ENCODE peak calls at places on chromosome 1, in five cellular contexts. I, L, F, G and X are unnamed samples.

GRCh38 chr1:246768403-246769020 is 44.3 kb downstream of the SCCPDH start:
- DNase-seq in I (no peak), F (peak), G (no peak), L (no peak), X (no peak)

GRCh38 chr1:7594714-7595295 is 176.3 kb upstream of the VAMP3 start:
- DNase-seq in G (no peak), F (no peak), I (no peak), L (no peak), X (no peak)

GRCh38 chr1:12580054-12580887 is 37.7 kb downstream of the DHRS3 start:
- DNase-seq in I (no peak), L (no peak), G (no peak), F (no peak), X (no peak)

GRCh38 chr1:36988741-36989193 is 45.5 kb downstream of the GRIK3 start:
- DNase-seq in L (no peak), G (no peak), I (no peak), F (no peak), X (no peak)

GRCh38 chr1:156797212-156797871 is 19.3 kb downstream of the SH2D2A start:
- DNase-seq in L (peak), G (no peak), I (no peak), F (peak), X (peak)

GRCh38 chr1:94858276-94858675 is 38.1 kb downstream of the SLC44A3 start:
- DNase-seq in L (peak), I (no peak), F (peak), G (no peak), X (no peak)

GRCh38 chr1:66478116-66478515 is 55.8 kb upstream of the SGIP1 start:
- DNase-seq in G (no peak), I (no peak), L (peak), F (peak), X (no peak)

GRCh38 chr1:29406814-29407213 is 170.5 kb downstream of the PTPRU start:
- DNase-seq in L (no peak), G (no peak), F (no peak), I (no peak), X (no peak)

GRCh38 chr1:10938741-10939417 is 73.6 kb upstream of the TARDBP start:
- DNase-seq in L (no peak), F (no peak), I (no peak), G (no peak), X (no peak)

GRCh38 chr1:76095800-76096199 is 21.3 kb downstream of the ST6GALNAC3 start:
- DNase-seq in G (no peak), I (no peak), F (no peak), L (no peak), X (no peak)

GRCh38 chr1:214018605-214019268 is 31.0 kb downstream of the PROX1 start:
- DNase-seq in I (no peak), G (no peak), L (no peak), F (no peak), X (no peak)

GRCh38 chr1:113608371-113608770 is 150.9 kb downstream of the PHTF1 start:
- DNase-seq in G (no peak), L (no peak), I (no peak), F (no peak), X (no peak)

GRCh38 chr1:201599548-201599947 is 60.6 kb downstream of the NAV1 start:
- DNase-seq in L (no peak), I (no peak), F (no peak), G (no peak), X (no peak)

GRCh38 chr1:201023517-201023902 is at the start of gene KIF21B:
- DNase-seq in L (peak), F (peak), I (peak), G (peak), X (peak)

GRCh38 chr1:58971629-58972140 is 187.8 kb upstream of the JUN start:
- DNase-seq in F (no peak), I (no peak), G (no peak), L (no peak), X (no peak)

GRCh38 chr1:15525043-15525958 is 1.3 kb upstream of the CASP9 start:
- DNase-seq in F (peak), G (no peak), L (peak), I (no peak), X (no peak)

GRCh38 chr1:19426294-19427086 is 58.8 kb downstream of the CAPZB start:
- DNase-seq in G (no peak), F (no peak), I (no peak), L (no peak), X (no peak)

GRCh38 chr1:89758127-89758526 is 62.7 kb upstream of the LRRC8D start:
- DNase-seq in I (no peak), G (no peak), L (no peak), F (no peak), X (no peak)

GRCh38 chr1:113369715-113370114 is 20.6 kb upstream of the MAGI3 start:
- DNase-seq in G (no peak), L (no peak), I (no peak), F (no peak), X (no peak)

GRCh38 chr1:83503153-83503552 is 495.8 kb downstream of the TTLL7 start:
- DNase-seq in G (no peak), F (no peak), L (no peak), I (no peak), X (no peak)

GRCh38 chr1:59678809-59679228 is 135.9 kb upstream of the HOOK1 start:
- DNase-seq in I (no peak), F (no peak), L (peak), G (no peak), X (no peak)

GRCh38 chr1:31397360-31398095 is 15.5 kb upstream of the SERINC2 start:
- DNase-seq in F (no peak), L (no peak), I (no peak), G (no peak), X (no peak)

GRCh38 chr1:54425152-54425584 is 19.0 kb upstream of the SSBP3 start:
- DNase-seq in F (no peak), G (no peak), L (no peak), I (no peak), X (no peak)

GRCh38 chr1:99700020-99700419 is 54.1 kb downstream of the PALMD start:
- DNase-seq in L (no peak), I (no peak), G (no peak), F (no peak), X (no peak)

GRCh38 chr1:76074321-76075187 is at the start of gene ST6GALNAC3:
- DNase-seq in G (peak), L (no peak), I (peak), F (peak), X (peak)

GRCh38 chr1:180177931-180178330 is 23.3 kb downstream of the QSOX1 start:
- DNase-seq in I (no peak), L (no peak), G (no peak), F (no peak), X (no peak)

GRCh38 chr1:244403431-244403830 is 48.3 kb downstream of the ADSS2 start:
- DNase-seq in G (no peak), L (no peak), F (no peak), I (no peak), X (no peak)

GRCh38 chr1:244395965-244396364 is 55.7 kb downstream of the ADSS2 start:
- DNase-seq in I (no peak), L (peak), F (peak), G (no peak), X (no peak)

GRCh38 chr1:244397086-244397485 is 54.6 kb downstream of the ADSS2 start:
- DNase-seq in F (no peak), G (no peak), I (no peak), L (no peak), X (no peak)

GRCh38 chr1:244406337-244406736 is 45.4 kb downstream of the ADSS2 start:
- DNase-seq in F (no peak), L (no peak), I (no peak), G (no peak), X (no peak)

GRCh38 chr1:244400974-244401373 is 50.7 kb downstream of the ADSS2 start:
- DNase-seq in G (no peak), L (no peak), F (no peak), I (no peak), X (no peak)
- TF ChIP-seq CTCF in G (no peak), L (no peak), F (no peak), I (no peak), X (no peak)

DNA sequence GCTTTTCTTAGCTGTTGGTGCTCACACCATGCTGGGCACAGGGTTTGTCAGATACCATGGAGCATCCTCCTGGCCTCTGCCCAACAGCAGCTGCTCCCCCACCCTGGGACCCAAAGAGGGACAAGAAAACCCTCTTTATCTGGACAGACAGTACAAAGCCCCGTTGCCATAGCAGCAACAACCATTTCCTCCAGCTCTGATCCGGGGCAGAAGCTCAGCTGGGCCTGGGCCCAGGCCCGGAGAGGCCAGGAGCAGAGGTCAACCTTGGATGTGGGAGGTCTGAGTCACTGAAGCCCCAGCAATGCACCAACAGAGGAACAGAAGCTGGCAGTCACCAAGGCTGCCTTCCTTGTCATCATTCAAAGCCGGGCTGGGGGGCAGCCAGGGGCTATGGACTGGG is 228.4 kb upstream of the POU3F1 start:
- DNase-seq in G (no peak), I (no peak), F (no peak), L (no peak), X (no peak)
- TF ChIP-seq CTCF in G (no peak), I (no peak), F (no peak), L (no peak), X (no peak)

GRCh38 chr1:8780405-8780804 is 37.0 kb downstream of the RERE start:
- DNase-seq in L (no peak), G (no peak), I (no peak), F (no peak), X (no peak)

GRCh38 chr1:8777867-8778266 is 39.6 kb downstream of the RERE start:
- DNase-seq in G (no peak), I (no peak), L (peak), F (no peak), X (no peak)

GRCh38 chr1:8776104-8776503 is 41.3 kb downstream of the RERE start:
- DNase-seq in F (no peak), I (no peak), G (no peak), L (no peak), X (no peak)
- TF ChIP-seq CTCF in F (no peak), I (no peak), G (no peak), L (no peak), X (no peak)

GRCh38 chr1:78045850-78046778 is at the start of gene GIPC2:
- DNase-seq in L (no peak), G (peak), I (no peak), F (no peak), X (peak)

GRCh38 chr1:78045600-78045849 is 241 bp upstream of the GIPC2 start:
- DNase-seq in L (no peak), I (no peak), F (no peak), G (no peak), X (no peak)

GRCh38 chr1:78047631-78048030 is 1.9 kb downstream of the GIPC2 start:
- DNase-seq in I (no peak), G (no peak), F (no peak), L (peak), X (no peak)

GRCh38 chr1:78048446-78048845 is 2.7 kb downstream of the GIPC2 start:
- DNase-seq in L (no peak), F (no peak), I (no peak), G (no peak), X (no peak)

DNA sequence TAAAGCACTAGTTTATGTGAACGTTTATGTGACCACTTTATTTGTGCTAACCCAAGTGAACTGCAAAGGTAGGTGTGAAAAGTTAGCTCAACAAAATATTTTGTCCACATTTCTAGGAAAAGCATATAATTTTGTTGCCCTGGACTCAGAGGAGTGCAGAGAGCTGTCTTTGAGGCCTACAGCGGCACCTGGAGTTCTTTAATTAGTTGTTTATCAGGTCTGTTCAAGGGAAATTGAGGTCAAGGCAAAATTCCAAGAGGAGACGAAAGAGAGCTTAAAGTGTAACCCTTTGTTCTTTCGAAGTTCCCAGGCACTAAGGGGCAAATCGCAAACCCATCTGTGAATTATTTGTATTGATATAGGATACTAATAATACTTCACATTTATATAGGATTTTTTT is 1.4 kb downstream of the GIPC2 start:
- DNase-seq in I (no peak), L (no peak), G (no peak), F (no peak), X (no peak)
- TF ChIP-seq CTCF in I (no peak), L (no peak), G (no peak), F (no peak), X (no peak)

GRCh38 chr1:175646439-175647209 is 96.8 kb downstream of the TNR start:
- DNase-seq in F (no peak), L (no peak), I (no peak), G (no peak), X (no peak)

GRCh38 chr1:175637917-175638316 is 105.5 kb downstream of the TNR start:
- DNase-seq in L (no peak), G (no peak), F (no peak), I (no peak), X (no peak)

GRCh38 chr1:175641633-175642032 is 101.8 kb downstream of the TNR start:
- DNase-seq in F (no peak), G (no peak), I (no peak), L (no peak), X (no peak)
- TF ChIP-seq CTCF in F (no peak), G (no peak), I (no peak), L (no peak), X (no peak)

GRCh38 chr1:187384504-187384903 is 555.8 kb downstream of the PLA2G4A start:
- DNase-seq in F (no peak), G (no peak), I (no peak), L (no peak), X (no peak)

DNA sequence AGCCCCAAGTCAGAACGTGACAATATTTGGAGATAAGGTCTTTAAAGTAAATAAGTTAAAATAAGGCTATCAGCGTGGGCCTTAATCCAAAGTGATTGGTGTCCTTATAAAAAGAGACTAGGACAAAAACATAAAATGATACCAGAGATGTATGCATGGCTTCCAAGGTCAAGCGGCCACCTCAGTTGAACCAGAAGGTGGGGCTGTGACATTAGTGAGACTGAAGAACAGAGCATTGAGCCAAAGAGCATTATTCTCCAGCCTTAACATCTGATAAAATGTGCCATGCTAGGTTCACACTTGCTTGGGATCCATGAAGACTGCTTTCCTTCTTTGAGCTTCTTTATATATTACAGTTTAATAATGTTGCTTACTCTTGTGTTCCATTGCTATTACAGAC is 554.6 kb downstream of the PLA2G4A start:
- DNase-seq in I (no peak), F (no peak), G (no peak), L (no peak), X (no peak)
- TF ChIP-seq CTCF in I (no peak), F (no peak), G (peak), L (peak), X (no peak)

GRCh38 chr1:47624531-47624930 is 186.7 kb downstream of the FOXD2 start:
- DNase-seq in I (peak), L (peak), G (peak), F (peak), X (peak)
- TF ChIP-seq CTCF in I (peak), L (peak), G (peak), F (no peak), X (no peak)

GRCh38 chr1:61287734-61288133 is 205.4 kb downstream of the NFIA start:
- DNase-seq in F (peak), I (no peak), L (peak), G (no peak), X (no peak)
- TF ChIP-seq CTCF in F (no peak), I (peak), L (no peak), G (no peak), X (no peak)

DNA sequence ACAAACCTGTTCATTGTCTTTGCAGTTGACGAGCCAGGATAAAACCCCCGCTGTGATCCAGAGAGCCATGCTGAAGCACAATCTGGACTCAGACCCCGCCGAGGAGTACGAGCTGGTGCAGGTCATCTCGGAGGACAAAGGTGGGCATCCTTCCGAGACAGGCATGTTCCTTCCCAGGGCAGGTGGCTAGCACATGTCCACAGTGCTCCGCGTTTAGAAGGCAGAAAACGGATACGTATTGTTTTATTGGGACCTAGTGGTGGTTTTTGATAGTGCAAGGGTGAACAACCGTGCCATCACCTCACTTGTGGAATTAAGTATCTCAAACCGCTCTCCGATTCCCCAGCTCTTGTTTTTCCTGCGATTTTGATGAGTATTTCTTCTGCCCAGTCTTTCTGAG is 115.3 kb downstream of the COLGALT2 start:
- DNase-seq in F (no peak), I (no peak), G (no peak), L (no peak), X (no peak)
- TF ChIP-seq CTCF in F (no peak), I (peak), G (peak), L (peak), X (peak)

DNA sequence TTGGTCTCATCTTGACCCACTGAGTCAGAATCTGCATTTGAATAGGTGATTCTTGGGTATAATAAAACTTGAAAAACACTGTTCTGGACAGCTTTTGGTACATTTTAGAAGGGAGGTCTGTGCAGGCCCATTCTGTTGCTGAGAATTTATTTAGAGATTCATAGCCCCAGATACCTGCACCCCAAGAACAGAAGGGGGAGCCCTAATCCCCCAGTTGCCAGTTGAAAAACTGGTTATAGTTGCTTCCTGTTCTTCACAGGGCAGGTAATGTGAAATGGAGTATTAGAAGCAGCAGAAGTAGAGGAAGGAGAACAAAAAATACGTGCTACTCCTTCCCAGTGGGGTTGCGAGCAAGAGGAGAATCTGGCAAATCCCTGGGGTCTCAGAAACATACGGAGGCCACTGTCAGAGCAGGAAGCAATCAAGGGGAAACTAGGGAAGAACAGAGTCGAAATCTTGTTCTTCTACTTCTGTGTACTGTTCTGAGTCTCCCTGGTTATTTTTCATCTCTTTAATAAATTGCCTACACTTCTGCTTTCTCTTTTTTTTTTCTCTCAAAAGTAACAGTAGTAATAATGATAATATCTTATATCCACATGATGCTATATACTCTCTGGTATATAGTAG is 4.6 kb upstream of the CLCA2 start:
- DNase-seq in I (no peak), G (no peak), L (peak), F (peak), X (no peak)
- TF ChIP-seq CTCF in I (peak), G (peak), L (peak), F (peak), X (no peak)